ENCODE peak calls at places on chromosome 11, in eight cellular contexts. One of them, this sample, is unnamed.

GRCh38 chr11:112963368-112963955 is 2.2 kb downstream of the NCAM1 start:
- DNase-seq in transverse colon: no peak
- DNase-seq in neuronal stem cell: peak
- DNase-seq in GM23248: no peak
- DNase-seq in fibroblast of lung: no peak
- DNase-seq in heart right ventricle: no peak
- DNase-seq in thoracic aorta: no peak
- DNase-seq in hepatocyte: peak
- DNase-seq in this sample: no peak

GRCh38 chr11:61138940-61139339 is 22.3 kb downstream of the VPS37C start:
- DNase-seq in thoracic aorta: no peak
- DNase-seq in hepatocyte: no peak
- DNase-seq in heart right ventricle: no peak
- DNase-seq in transverse colon: no peak
- DNase-seq in fibroblast of lung: peak
- DNase-seq in neuronal stem cell: no peak
- DNase-seq in GM23248: peak
- DNase-seq in this sample: no peak

GRCh38 chr11:116964269-116964668 is 126.8 kb upstream of the APOA1 start:
- DNase-seq in neuronal stem cell: no peak
- DNase-seq in heart right ventricle: no peak
- DNase-seq in fibroblast of lung: no peak
- DNase-seq in transverse colon: no peak
- DNase-seq in GM23248: no peak
- DNase-seq in hepatocyte: no peak
- DNase-seq in thoracic aorta: no peak
- DNase-seq in this sample: no peak

GRCh38 chr11:2574553-2575535 is 125.0 kb downstream of the KCNQ1OT1 start:
- DNase-seq in neuronal stem cell: no peak
- DNase-seq in thoracic aorta: no peak
- DNase-seq in GM23248: no peak
- DNase-seq in transverse colon: peak
- DNase-seq in fibroblast of lung: no peak
- DNase-seq in hepatocyte: no peak
- DNase-seq in heart right ventricle: peak
- DNase-seq in this sample: no peak

GRCh38 chr11:71913716-71914115 is 14.7 kb downstream of the XNDC1N start:
- DNase-seq in hepatocyte: no peak
- DNase-seq in heart right ventricle: no peak
- DNase-seq in neuronal stem cell: no peak
- DNase-seq in thoracic aorta: no peak
- DNase-seq in transverse colon: no peak
- DNase-seq in GM23248: peak
- DNase-seq in fibroblast of lung: peak
- DNase-seq in this sample: no peak

GRCh38 chr11:128342511-128343133 is 244.7 kb downstream of the ETS1 start:
- DNase-seq in heart right ventricle: peak
- DNase-seq in neuronal stem cell: no peak
- DNase-seq in GM23248: peak
- DNase-seq in hepatocyte: peak
- DNase-seq in thoracic aorta: no peak
- DNase-seq in transverse colon: peak
- DNase-seq in fibroblast of lung: peak
- DNase-seq in this sample: peak

GRCh38 chr11:14687456-14687855 is 43.9 kb downstream of the PDE3B start:
- DNase-seq in thoracic aorta: no peak
- DNase-seq in hepatocyte: no peak
- DNase-seq in GM23248: no peak
- DNase-seq in neuronal stem cell: no peak
- DNase-seq in heart right ventricle: no peak
- DNase-seq in transverse colon: no peak
- DNase-seq in fibroblast of lung: no peak
- DNase-seq in this sample: no peak

GRCh38 chr11:35766651-35767050 is 104.1 kb downstream of the TRIM44 start:
- DNase-seq in GM23248: no peak
- DNase-seq in fibroblast of lung: no peak
- DNase-seq in neuronal stem cell: no peak
- DNase-seq in heart right ventricle: no peak
- DNase-seq in thoracic aorta: no peak
- DNase-seq in hepatocyte: no peak
- DNase-seq in transverse colon: no peak
- DNase-seq in this sample: no peak

GRCh38 chr11:96464695-96465307 is 75.0 kb downstream of the JRKL start:
- DNase-seq in fibroblast of lung: peak
- DNase-seq in neuronal stem cell: peak
- DNase-seq in heart right ventricle: no peak
- DNase-seq in thoracic aorta: no peak
- DNase-seq in transverse colon: no peak
- DNase-seq in GM23248: peak
- DNase-seq in hepatocyte: peak
- DNase-seq in this sample: peak

GRCh38 chr11:75351541-75352416 is at the start of gene ARRB1:
- DNase-seq in thoracic aorta: no peak
- DNase-seq in fibroblast of lung: peak
- DNase-seq in hepatocyte: peak
- DNase-seq in neuronal stem cell: peak
- DNase-seq in heart right ventricle: peak
- DNase-seq in GM23248: peak
- DNase-seq in transverse colon: peak
- DNase-seq in this sample: peak

GRCh38 chr11:74577624-74578396 is 14.6 kb upstream of the POLD3 start:
- DNase-seq in fibroblast of lung: no peak
- DNase-seq in thoracic aorta: no peak
- DNase-seq in neuronal stem cell: no peak
- DNase-seq in transverse colon: no peak
- DNase-seq in GM23248: peak
- DNase-seq in heart right ventricle: no peak
- DNase-seq in hepatocyte: no peak
- DNase-seq in this sample: no peak

GRCh38 chr11:60950933-60951610 is 904 bp downstream of the SLC15A3 start:
- DNase-seq in neuronal stem cell: no peak
- DNase-seq in thoracic aorta: no peak
- DNase-seq in fibroblast of lung: peak
- DNase-seq in heart right ventricle: peak
- DNase-seq in hepatocyte: peak
- DNase-seq in GM23248: peak
- DNase-seq in transverse colon: no peak
- DNase-seq in this sample: peak

GRCh38 chr11:44746894-44747293 is 20.1 kb downstream of the TSPAN18 start:
- DNase-seq in heart right ventricle: peak
- DNase-seq in thoracic aorta: no peak
- DNase-seq in neuronal stem cell: no peak
- DNase-seq in hepatocyte: no peak
- DNase-seq in transverse colon: no peak
- DNase-seq in fibroblast of lung: no peak
- DNase-seq in GM23248: peak
- DNase-seq in this sample: no peak

GRCh38 chr11:95152878-95153856 is 63.5 kb downstream of the ENDOD1 start:
- DNase-seq in heart right ventricle: no peak
- DNase-seq in thoracic aorta: no peak
- DNase-seq in hepatocyte: no peak
- DNase-seq in fibroblast of lung: no peak
- DNase-seq in neuronal stem cell: no peak
- DNase-seq in GM23248: no peak
- DNase-seq in transverse colon: no peak
- DNase-seq in this sample: peak

GRCh38 chr11:62556102-62556871 is 9.7 kb upstream of the AHNAK start:
- DNase-seq in neuronal stem cell: no peak
- DNase-seq in GM23248: peak
- DNase-seq in transverse colon: peak
- DNase-seq in thoracic aorta: peak
- DNase-seq in heart right ventricle: peak
- DNase-seq in hepatocyte: peak
- DNase-seq in fibroblast of lung: peak
- DNase-seq in this sample: peak

GRCh38 chr11:86374586-86374985 is at the start of gene CCDC81:
- DNase-seq in transverse colon: no peak
- DNase-seq in heart right ventricle: peak
- DNase-seq in thoracic aorta: no peak
- DNase-seq in hepatocyte: peak
- DNase-seq in neuronal stem cell: peak
- DNase-seq in GM23248: peak
- DNase-seq in fibroblast of lung: peak
- DNase-seq in this sample: no peak

DNA sequence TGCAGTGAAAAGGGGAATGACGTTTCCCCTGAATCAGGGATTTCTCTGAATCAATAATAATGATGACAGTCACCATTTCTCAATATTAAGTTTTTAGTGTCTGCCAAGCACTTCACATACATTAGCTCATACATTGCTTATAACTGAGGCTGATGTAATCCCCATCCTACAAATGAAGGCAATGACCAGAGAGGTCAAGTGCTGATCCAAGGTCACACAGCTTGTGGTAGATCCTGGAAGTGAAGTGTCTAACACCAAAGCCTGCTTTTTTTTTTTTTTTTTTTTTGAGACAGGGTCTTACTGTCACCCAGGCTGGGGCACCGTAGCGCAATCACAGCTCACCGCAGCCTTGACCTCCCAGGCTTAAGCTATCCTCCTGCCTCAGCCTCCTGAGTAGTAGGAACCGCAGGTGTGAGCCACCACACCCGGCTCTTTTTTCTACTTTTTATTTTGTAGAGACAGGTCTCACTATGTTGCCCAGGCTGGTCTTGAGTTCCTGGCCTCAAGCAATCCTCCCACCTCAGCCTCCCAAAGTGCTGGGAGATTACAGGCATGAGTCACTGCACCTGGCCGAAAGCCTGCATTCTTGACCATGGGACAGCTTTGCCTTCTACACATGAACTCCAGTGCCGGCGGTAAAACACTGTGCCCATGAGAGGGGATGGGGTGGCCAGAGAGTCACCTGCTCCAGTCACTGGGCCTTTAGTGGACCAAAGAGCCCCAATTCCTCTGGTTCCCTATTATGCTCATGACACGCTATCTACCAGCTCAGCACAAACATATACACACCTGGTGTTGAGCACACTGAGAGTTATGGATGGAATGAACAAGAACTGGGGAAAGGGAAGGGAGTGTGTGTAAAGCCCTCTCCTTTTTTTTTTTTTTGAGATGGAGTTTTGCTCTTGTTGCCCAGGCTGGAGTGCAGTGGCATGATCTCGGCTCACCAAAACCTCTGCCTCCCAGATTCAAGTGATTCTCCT is 17.4 kb downstream of the ARHGAP1 start:
- DNase-seq in neuronal stem cell: no peak
- DNase-seq in hepatocyte: no peak
- DNase-seq in GM23248: peak
- DNase-seq in transverse colon: no peak
- DNase-seq in heart right ventricle: no peak
- DNase-seq in thoracic aorta: no peak
- DNase-seq in fibroblast of lung: no peak
- DNase-seq in this sample: no peak
- H3K27ac ChIP-seq in neuronal stem cell: no peak
- H3K27ac ChIP-seq in hepatocyte: no peak
- H3K27ac ChIP-seq in GM23248: no peak
- H3K27ac ChIP-seq in transverse colon: no peak
- H3K27ac ChIP-seq in heart right ventricle: peak
- H3K27ac ChIP-seq in thoracic aorta: peak
- H3K27ac ChIP-seq in fibroblast of lung: no peak
- H3K27ac ChIP-seq in this sample: no peak

GRCh38 chr11:788953-789940 is 643 bp downstream of the CEND1 start:
- DNase-seq in hepatocyte: no peak
- DNase-seq in neuronal stem cell: no peak
- DNase-seq in thoracic aorta: no peak
- DNase-seq in transverse colon: no peak
- DNase-seq in GM23248: no peak
- DNase-seq in heart right ventricle: no peak
- DNase-seq in fibroblast of lung: no peak
- DNase-seq in this sample: no peak
- H3K4me3 ChIP-seq in hepatocyte: no peak
- H3K4me3 ChIP-seq in neuronal stem cell: peak
- H3K4me3 ChIP-seq in thoracic aorta: no peak
- H3K4me3 ChIP-seq in transverse colon: no peak
- H3K4me3 ChIP-seq in GM23248: peak
- H3K4me3 ChIP-seq in heart right ventricle: no peak
- H3K4me3 ChIP-seq in fibroblast of lung: peak
- H3K4me3 ChIP-seq in this sample: no peak

DNA sequence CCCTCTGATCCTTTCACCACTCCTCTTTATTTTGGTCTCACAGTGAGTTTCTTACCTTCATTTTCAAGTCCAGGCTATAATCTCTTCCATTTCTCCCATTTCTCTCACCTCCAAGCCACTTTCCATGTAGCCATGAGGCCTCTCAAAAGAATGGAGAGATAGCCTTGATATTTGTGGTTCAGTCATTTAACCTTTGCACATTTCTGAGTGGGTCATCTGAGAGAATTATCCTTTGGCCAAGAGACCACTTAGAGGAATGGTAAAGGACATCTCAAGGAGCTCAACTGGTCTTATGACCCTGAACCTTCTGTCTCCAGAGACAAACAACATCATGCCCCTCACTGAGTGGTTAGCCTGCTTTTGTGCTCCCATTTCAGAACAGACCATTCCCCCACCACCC is 121.1 kb downstream of the KIRREL3 start:
- DNase-seq in hepatocyte: no peak
- DNase-seq in neuronal stem cell: no peak
- DNase-seq in transverse colon: no peak
- DNase-seq in thoracic aorta: no peak
- DNase-seq in fibroblast of lung: no peak
- DNase-seq in GM23248: no peak
- DNase-seq in heart right ventricle: no peak
- DNase-seq in this sample: no peak
- H3K27ac ChIP-seq in hepatocyte: no peak
- H3K27ac ChIP-seq in neuronal stem cell: no peak
- H3K27ac ChIP-seq in transverse colon: no peak
- H3K27ac ChIP-seq in thoracic aorta: no peak
- H3K27ac ChIP-seq in fibroblast of lung: no peak
- H3K27ac ChIP-seq in GM23248: no peak
- H3K27ac ChIP-seq in heart right ventricle: no peak
- H3K27ac ChIP-seq in this sample: no peak

DNA sequence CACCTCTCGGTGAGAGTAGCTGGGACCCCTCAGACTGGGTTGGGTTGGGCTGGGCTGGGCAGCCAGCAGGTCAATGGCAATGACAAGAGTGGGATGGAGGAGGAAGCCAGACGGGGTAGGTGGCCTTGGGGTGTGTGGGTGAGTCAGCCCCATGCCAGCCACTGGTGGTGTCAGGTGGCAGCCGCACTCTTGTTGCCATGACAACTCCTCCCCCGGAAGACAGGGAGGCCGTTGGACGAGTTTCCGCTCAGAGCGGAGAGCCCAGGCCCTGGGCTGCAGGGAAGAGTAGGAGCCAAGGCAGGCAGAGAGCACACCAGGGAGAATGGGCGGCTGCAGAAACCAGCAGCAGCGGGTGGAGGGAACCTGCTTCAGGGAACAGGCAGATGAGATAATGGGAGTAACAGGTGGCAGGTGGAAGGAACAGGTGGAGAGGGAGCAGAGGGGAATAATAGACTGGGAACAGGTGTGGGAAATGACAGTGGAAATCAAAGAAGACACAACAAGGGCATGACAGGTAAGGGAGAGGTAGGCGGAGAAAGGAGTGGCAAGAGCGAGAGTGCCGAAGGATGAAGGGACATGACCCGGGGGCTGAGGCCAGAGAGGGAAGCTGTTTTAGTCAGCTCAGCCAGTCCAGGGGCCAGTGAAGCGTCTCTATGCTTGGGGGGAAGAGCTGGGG is 8.7 kb downstream of the SPTBN2 start:
- DNase-seq in GM23248: peak
- DNase-seq in thoracic aorta: no peak
- DNase-seq in hepatocyte: peak
- DNase-seq in fibroblast of lung: peak
- DNase-seq in transverse colon: peak
- DNase-seq in heart right ventricle: no peak
- DNase-seq in neuronal stem cell: peak
- DNase-seq in this sample: peak
- H3K4me3 ChIP-seq in GM23248: no peak
- H3K4me3 ChIP-seq in thoracic aorta: no peak
- H3K4me3 ChIP-seq in hepatocyte: no peak
- H3K4me3 ChIP-seq in fibroblast of lung: no peak
- H3K4me3 ChIP-seq in transverse colon: no peak
- H3K4me3 ChIP-seq in heart right ventricle: no peak
- H3K4me3 ChIP-seq in neuronal stem cell: no peak
- H3K4me3 ChIP-seq in this sample: no peak

This sample was measured in small intestine.